ENCODE peak calls at places on chromosome 4, in ten cellular contexts. B is CD8-positive, alpha-beta T cell; Y is neural progenitor cell; J is A549; O is right cardiac atrium; M is neuronal stem cell; L is stomach; S is cardiac muscle cell; R is mesendoderm; K is tibial artery. X is an unnamed sample. For H3K4me1, the result is how much of the 10 kb centered on the place peaks cover.

GRCh38 chr4:159235779-159236368 is 133.0 kb downstream of the RAPGEF2 start:
- DNase-seq in K (no peak), Y (peak), M (no peak), R (no peak), B (no peak), L (no peak), O (no peak), S (peak), J (no peak), X (no peak)

GRCh38 chr4:120829113-120829831 is 93.3 kb downstream of the PRDM5 start:
- DNase-seq in L (no peak), B (no peak), S (peak), Y (no peak), O (no peak), J (no peak), K (no peak), R (no peak), M (no peak), X (no peak)

GRCh38 chr4:56907009-56907408 is 691 bp upstream of the REST start:
- DNase-seq in B (peak), K (no peak), S (no peak), O (no peak), J (no peak), Y (peak), R (peak), M (no peak), L (no peak), X (no peak)

GRCh38 chr4:23889814-23890269 is at the start of gene PPARGC1A:
- DNase-seq in K (peak), L (peak), J (no peak), Y (peak), M (peak), O (peak), B (no peak), S (peak), R (peak), X (peak)

GRCh38 chr4:90159193-90159592 is 32.0 kb downstream of the CCSER1 start:
- DNase-seq in B (no peak), K (no peak), J (no peak), O (no peak), S (no peak), R (no peak), Y (no peak), L (no peak), M (no peak), X (no peak)

GRCh38 chr4:3135155-3136011 is 60.9 kb downstream of the HTT start:
- DNase-seq in M (no peak), O (no peak), Y (no peak), R (no peak), L (no peak), B (no peak), J (no peak), K (no peak), S (peak), X (no peak)

GRCh38 chr4:138301536-138301935 is 59.4 kb upstream of the SLC7A11 start:
- DNase-seq in J (no peak), K (no peak), Y (no peak), L (no peak), S (no peak), O (no peak), B (no peak), M (no peak), R (peak), X (no peak)

GRCh38 chr4:73341454-73341853 is 62.6 kb upstream of the ALB start:
- DNase-seq in K (no peak), R (peak), L (peak), J (peak), S (peak), B (no peak), O (no peak), Y (peak), M (peak), X (no peak)

GRCh38 chr4:114734581-114734980 is 136.0 kb downstream of the UGT8 start:
- DNase-seq in K (no peak), O (no peak), M (no peak), B (no peak), R (peak), S (no peak), L (no peak), J (no peak), Y (no peak), X (no peak)

GRCh38 chr4:110475881-110476818 is at the start of gene ENPEP:
- DNase-seq in Y (no peak), B (no peak), M (no peak), S (peak), J (no peak), R (peak), K (no peak), L (no peak), O (peak), X (no peak)

GRCh38 chr4:169723207-169723606 is 34.5 kb downstream of the HPF1 start:
- DNase-seq in L (no peak), O (no peak), K (no peak), M (no peak), R (peak), B (peak), S (peak), J (peak), Y (peak), X (no peak)

GRCh38 chr4:38008493-38009120 is 48.4 kb downstream of the PTTG2 start:
- DNase-seq in M (no peak), L (no peak), K (no peak), Y (no peak), R (no peak), J (no peak), O (no peak), B (no peak), S (no peak), X (no peak)

GRCh38 chr4:38009949-38010348 is 49.8 kb downstream of the PTTG2 start:
- DNase-seq in M (no peak), L (no peak), K (no peak), R (no peak), O (no peak), S (no peak), J (no peak), B (no peak), Y (no peak), X (no peak)

GRCh38 chr4:38009421-38009820 is 49.2 kb downstream of the PTTG2 start:
- DNase-seq in S (no peak), L (no peak), M (no peak), R (no peak), B (no peak), K (no peak), O (no peak), J (no peak), Y (no peak), X (no peak)

GRCh38 chr4:38005637-38006036 is 45.4 kb downstream of the PTTG2 start:
- DNase-seq in M (no peak), S (no peak), J (no peak), Y (no peak), L (no peak), O (no peak), B (no peak), R (no peak), K (no peak), X (no peak)

GRCh38 chr4:38007645-38008044 is 47.4 kb downstream of the PTTG2 start:
- DNase-seq in R (no peak), M (no peak), Y (no peak), S (no peak), K (no peak), B (no peak), L (no peak), O (no peak), J (no peak), X (no peak)
- H3K4me1 ChIP-seq in R (under half), M (under half), Y (half or more), S (under half), K (half or more), B (under half), L (half or more), O (under half), J (under half), X (under half)

GRCh38 chr4:153661215-153661822 is 22.8 kb upstream of the TLR2 start:
- DNase-seq in B (no peak), Y (no peak), J (no peak), O (no peak), R (no peak), L (no peak), M (no peak), S (peak), K (no peak), X (no peak)
- H3K4me1 ChIP-seq in B (under half), Y (under half), J (under half), O (under half), R (under half), L (under half), M (under half), S (under half), K (under half), X (under half)

GRCh38 chr4:184814686-184815045 is 11.1 kb downstream of the ACSL1 start:
- DNase-seq in L (no peak), K (peak), O (no peak), J (no peak), B (no peak), M (no peak), S (no peak), Y (no peak), R (no peak), X (peak)
- H3K4me1 ChIP-seq in L (half or more), K (under half), O (under half), J (half or more), B (under half), M (under half), S (half or more), Y (under half), R (under half), X (half or more)

DNA sequence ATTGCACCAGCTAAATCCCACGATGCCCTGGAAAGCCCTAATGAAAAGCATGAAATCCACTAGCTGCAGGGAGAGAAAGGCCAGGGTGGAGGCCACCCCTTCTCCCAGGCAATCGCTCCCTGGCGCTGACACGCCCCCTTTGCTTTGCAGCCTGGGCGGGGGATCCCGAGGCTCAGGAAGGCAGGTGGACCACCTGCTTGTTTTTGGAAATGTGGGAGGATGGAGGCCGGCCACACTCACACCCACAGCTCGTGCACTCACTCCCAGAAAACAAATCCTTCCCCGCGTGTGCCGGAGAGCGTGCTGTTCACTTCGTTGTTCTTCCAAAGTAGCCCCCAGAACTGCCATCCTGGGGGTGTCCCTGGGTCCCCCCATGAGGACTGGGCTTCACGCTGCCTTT is 54.6 kb downstream of the ABLIM2 start:
- DNase-seq in S (no peak), K (no peak), L (no peak), R (no peak), B (no peak), M (no peak), Y (no peak), O (no peak), J (no peak), X (no peak)
- H3K4me1 ChIP-seq in S (under half), K (under half), L (under half), R (under half), B (under half), M (under half), Y (under half), O (under half), J (under half), X (under half)

DNA sequence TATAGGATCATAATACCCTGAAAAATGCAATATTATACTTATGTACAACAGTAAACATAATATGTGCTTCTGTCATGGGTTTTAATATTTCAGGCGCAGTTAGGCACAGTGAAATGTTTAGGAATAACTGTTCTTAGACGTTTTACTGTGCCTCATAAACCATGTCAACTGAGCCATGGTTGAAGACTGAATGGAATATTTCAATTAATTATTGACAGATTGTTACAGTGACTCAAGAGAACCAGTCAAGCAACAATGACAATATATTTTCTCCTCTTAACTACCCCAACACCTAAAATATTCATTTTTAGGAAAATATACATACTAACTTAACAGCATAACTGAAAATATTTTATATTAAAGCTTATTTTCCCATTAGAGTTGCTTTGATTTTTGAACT is 852.7 kb upstream of the FRG1 start:
- DNase-seq in K (no peak), B (no peak), O (no peak), L (no peak), M (no peak), S (no peak), J (no peak), R (no peak), Y (no peak), X (no peak)
- H3K4me1 ChIP-seq in K (under half), B (under half), O (under half), L (under half), M (under half), S (under half), J (under half), R (under half), Y (under half), X (under half)

GRCh38 chr4:186701788-186702187 is 21.9 kb downstream of the FAT1 start:
- DNase-seq in J (no peak), O (no peak), B (no peak), Y (no peak), R (no peak), M (no peak), S (no peak), L (no peak), K (no peak), X (no peak)
- H3K4me1 ChIP-seq in J (under half), O (under half), B (under half), Y (under half), R (under half), M (under half), S (under half), L (half or more), K (half or more), X (under half)

DNA sequence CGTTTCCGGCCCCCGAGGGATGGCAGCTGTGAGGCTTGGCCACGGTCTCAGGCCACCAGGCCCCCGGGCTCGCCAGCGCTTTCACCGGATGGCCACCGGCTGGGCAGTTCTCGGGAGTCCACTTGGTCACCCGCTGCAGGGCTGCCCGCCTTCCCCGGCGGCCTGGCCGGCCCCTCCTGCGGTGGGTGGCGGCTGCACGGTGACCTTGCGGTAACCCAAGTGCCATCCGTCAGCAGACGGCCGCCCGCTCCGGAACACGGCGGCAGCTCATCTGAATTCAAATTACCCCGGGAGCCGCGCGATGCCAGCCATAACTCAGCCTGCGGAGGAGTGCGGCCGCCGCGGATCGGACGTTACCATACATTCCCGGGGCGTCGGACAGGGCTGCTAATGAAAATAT is 60.7 kb downstream of the FAM53A start:
- DNase-seq in M (no peak), S (no peak), J (no peak), L (no peak), B (no peak), Y (no peak), K (no peak), R (no peak), O (no peak), X (no peak)
- H3K4me1 ChIP-seq in M (under half), S (under half), J (under half), L (under half), B (under half), Y (under half), K (under half), R (under half), O (under half), X (under half)

X was measured in suprapubic skin.